ENCODE peak calls at places on chromosomes 11 and 22, in nine cellular contexts. U, O, J, A, M, R, E, W and X are unnamed samples.

GRCh38 chr11:72787262-72788104 is 6.4 kb downstream of the STARD10 start:
- ATAC-seq in U (peak), O (no peak), J (peak), A (no peak), M (peak), R (no peak), E (no peak), W (peak), X (no peak)

GRCh38 chr11:7614656-7615055 is 58.6 kb downstream of the CYB5R2 start:
- ATAC-seq in U (no peak), O (no peak), J (no peak), A (no peak), M (no peak), R (no peak), E (no peak), W (no peak), X (no peak)

GRCh38 chr11:130737866-130738431 is 178.3 kb downstream of the SNX19 start:
- ATAC-seq in U (no peak), O (peak), J (no peak), A (peak), M (peak), R (peak), E (no peak), W (peak), X (peak)

GRCh38 chr11:64923944-64924909 is at the start of gene PPP2R5B:
- ATAC-seq in U (peak), O (peak), J (peak), A (peak), M (peak), R (peak), E (peak), W (peak), X (peak)

GRCh38 chr11:119305556-119306372 is 11.2 kb downstream of the MCAM start:
- ATAC-seq in U (peak), O (peak), J (peak), A (no peak), M (no peak), R (no peak), E (peak), W (no peak), X (no peak)

GRCh38 chr11:96329419-96329818 is 13.6 kb downstream of the MAML2 start:
- ATAC-seq in U (no peak), O (no peak), J (peak), A (peak), M (peak), R (no peak), E (no peak), W (no peak), X (no peak)

GRCh38 chr22:35766654-35767580 is 49.2 kb downstream of the APOL5 start:
- ATAC-seq in U (no peak), O (no peak), J (no peak), A (no peak), M (no peak), R (peak), E (no peak), W (no peak), X (peak)

GRCh38 chr22:47647720-47648119 is 885.3 kb downstream of the TBC1D22A start:
- ATAC-seq in U (no peak), O (no peak), J (no peak), A (no peak), M (no peak), R (no peak), E (no peak), W (no peak), X (no peak)

GRCh38 chr22:25760294-25760693 is 18.3 kb downstream of the MYO18B start:
- ATAC-seq in U (no peak), O (no peak), J (no peak), A (no peak), M (no peak), R (no peak), E (no peak), W (no peak), X (no peak)

GRCh38 chr11:113468666-113469345 is 6.4 kb downstream of the DRD2 start:
- ATAC-seq in U (no peak), O (no peak), J (no peak), A (no peak), M (no peak), R (no peak), E (no peak), W (no peak), X (no peak)

GRCh38 chr11:59611570-59612565 is 3.7 kb downstream of the OSBP start:
- ATAC-seq in U (no peak), O (no peak), J (no peak), A (no peak), M (no peak), R (no peak), E (no peak), W (peak), X (no peak)

GRCh38 chr11:76653674-76654309 is 16.8 kb downstream of the LRRC32 start:
- ATAC-seq in U (no peak), O (peak), J (no peak), A (peak), M (no peak), R (peak), E (no peak), W (peak), X (peak)

GRCh38 chr11:12086271-12087074 is 23.9 kb upstream of the MICAL2 start:
- ATAC-seq in U (no peak), O (peak), J (no peak), A (peak), M (peak), R (peak), E (no peak), W (peak), X (peak)

GRCh38 chr11:45036010-45036409 is 85.3 kb upstream of the TP53I11 start:
- ATAC-seq in U (no peak), O (no peak), J (no peak), A (no peak), M (no peak), R (no peak), E (no peak), W (no peak), X (no peak)

GRCh38 chr11:68374531-68374930 is 62.1 kb downstream of the LRP5 start:
- ATAC-seq in U (no peak), O (no peak), J (no peak), A (no peak), M (peak), R (no peak), E (no peak), W (no peak), X (no peak)

GRCh38 chr11:63572026-63572688 is 9.0 kb upstream of the PLAAT2 start:
- ATAC-seq in U (no peak), O (no peak), J (no peak), A (no peak), M (no peak), R (no peak), E (no peak), W (no peak), X (no peak)

GRCh38 chr22:31339148-31339832 is 6.9 kb downstream of the PATZ1 start:
- ATAC-seq in U (no peak), O (no peak), J (no peak), A (no peak), M (no peak), R (no peak), E (no peak), W (no peak), X (no peak)

GRCh38 chr22:22812031-22812905 is 75.3 kb upstream of the IGLL5 start:
- ATAC-seq in U (no peak), O (no peak), J (no peak), A (no peak), M (no peak), R (no peak), E (no peak), W (no peak), X (no peak)

GRCh38 chr11:35541621-35542375 is 16.4 kb upstream of the PAMR1 start:
- ATAC-seq in U (no peak), O (peak), J (no peak), A (peak), M (peak), R (peak), E (no peak), W (peak), X (peak)

GRCh38 chr22:45477366-45478107 is 25.1 kb upstream of the FBLN1 start:
- ATAC-seq in U (no peak), O (peak), J (no peak), A (no peak), M (no peak), R (no peak), E (no peak), W (no peak), X (peak)

GRCh38 chr11:121298770-121299169 is 6.2 kb downstream of the SC5D start:
- ATAC-seq in U (no peak), O (no peak), J (no peak), A (no peak), M (no peak), R (no peak), E (no peak), W (no peak), X (no peak)

GRCh38 chr11:47188262-47188661 is 2.0 kb upstream of the PACSIN3 start:
- ATAC-seq in U (no peak), O (no peak), J (no peak), A (no peak), M (no peak), R (no peak), E (no peak), W (no peak), X (no peak)

GRCh38 chr11:6006846-6007245 is at the start of gene OR56A4:
- ATAC-seq in U (no peak), O (no peak), J (no peak), A (no peak), M (no peak), R (no peak), E (no peak), W (no peak), X (no peak)

GRCh38 chr22:50733521-50734342 is 4.3 kb upstream of the ACR start:
- ATAC-seq in U (no peak), O (no peak), J (no peak), A (no peak), M (peak), R (no peak), E (no peak), W (no peak), X (no peak)

GRCh38 chr11:68373810-68374501 is 61.6 kb downstream of the LRP5 start:
- ATAC-seq in U (no peak), O (no peak), J (no peak), A (peak), M (peak), R (peak), E (no peak), W (peak), X (peak)

GRCh38 chr11:14854057-14854456 is 38.0 kb downstream of the CYP2R1 start:
- ATAC-seq in U (no peak), O (no peak), J (no peak), A (no peak), M (no peak), R (no peak), E (no peak), W (no peak), X (no peak)

GRCh38 chr22:49394116-49394785 is 433.4 kb downstream of the BRD1 start:
- ATAC-seq in U (no peak), O (no peak), J (no peak), A (no peak), M (no peak), R (no peak), E (no peak), W (no peak), X (no peak)

GRCh38 chr22:41447435-41448188 is 1.0 kb upstream of the TOB2 start:
- ATAC-seq in U (peak), O (peak), J (peak), A (peak), M (peak), R (peak), E (no peak), W (peak), X (no peak)